ENCODE peak calls at places on chromosomes 7 and 10, in five cellular contexts. O is H9, S is dorsolateral prefrontal cortex, L is stomach, H is heart left ventricle. N is an unnamed sample.

GRCh38 chr10:116665541-116666125 is 44.9 kb downstream of the PNLIPRP2 start:
- DNase-seq in O (peak), S (no peak), L (no peak), H (no peak), N (no peak)

GRCh38 chr7:16743207-16743606 is 10.3 kb upstream of the TSPAN13 start:
- DNase-seq in O (no peak), S (no peak), L (no peak), H (no peak), N (no peak)

GRCh38 chr7:142776206-142776844 is 5.6 kb downstream of the PRSS2 start:
- DNase-seq in O (no peak), S (no peak), L (no peak), H (no peak), N (no peak)

GRCh38 chr7:113793171-113793570 is 125.6 kb downstream of the PPP1R3A start:
- DNase-seq in O (no peak), S (no peak), L (no peak), H (no peak), N (no peak)

GRCh38 chr7:115906690-115907089 is 123.9 kb downstream of the TFEC start:
- DNase-seq in O (no peak), S (no peak), L (no peak), H (no peak), N (no peak)

GRCh38 chr7:134920026-134920758 is 66.1 kb upstream of the AGBL3 start:
- DNase-seq in O (no peak), S (no peak), L (no peak), H (no peak), N (peak)

GRCh38 chr10:132210766-132211165 is 24.0 kb downstream of the DPYSL4 start:
- DNase-seq in O (no peak), S (no peak), L (no peak), H (no peak), N (no peak)

GRCh38 chr10:67779455-67780205 is 58.4 kb downstream of the DNAJC12 start:
- DNase-seq in O (peak), S (no peak), L (peak), H (peak), N (peak)

GRCh38 chr7:126718419-126718818 is 534.3 kb downstream of the GRM8 start:
- DNase-seq in O (no peak), S (no peak), L (no peak), H (no peak), N (no peak)

GRCh38 chr7:129923709-129924108 is 29.1 kb downstream of the UBE2H start:
- DNase-seq in O (no peak), S (no peak), L (no peak), H (no peak), N (no peak)

GRCh38 chr7:43639858-43640491 is 57.1 kb downstream of the STK17A start:
- DNase-seq in O (no peak), S (no peak), L (peak), H (peak), N (peak)

GRCh38 chr7:131836733-131837132 is 280.3 kb upstream of the PODXL start:
- DNase-seq in O (peak), S (no peak), L (no peak), H (no peak), N (no peak)

GRCh38 chr10:12113627-12114026 is 15.8 kb upstream of the SEC61A2 start:
- DNase-seq in O (no peak), S (no peak), L (no peak), H (no peak), N (no peak)

GRCh38 chr10:43333653-43334052 is 37.8 kb upstream of the FXYD4 start:
- DNase-seq in O (no peak), S (no peak), L (no peak), H (no peak), N (no peak)

GRCh38 chr7:130147710-130148325 is 57.4 kb downstream of the TMEM209 start:
- DNase-seq in O (no peak), S (no peak), L (no peak), H (no peak), N (no peak)

GRCh38 chr10:132538790-132539421 is 1.3 kb downstream of the INPP5A start:
- DNase-seq in O (no peak), S (no peak), L (no peak), H (peak), N (no peak)

GRCh38 chr10:47246409-47247189 is 53.4 kb upstream of the GDF10 start:
- DNase-seq in O (peak), S (no peak), L (no peak), H (no peak), N (no peak)

GRCh38 chr10:131571346-131571745 is 259.8 kb upstream of the TCERG1L start:
- DNase-seq in O (no peak), S (no peak), L (peak), H (no peak), N (no peak)

GRCh38 chr10:76049581-76050290 is 618.3 kb downstream of the LRMDA start:
- DNase-seq in O (no peak), S (no peak), L (no peak), H (no peak), N (no peak)

GRCh38 chr7:154879629-154880028 is 123.3 kb downstream of the PAXIP1 start:
- DNase-seq in O (no peak), S (no peak), L (peak), H (no peak), N (no peak)

GRCh38 chr7:17234398-17235021 is 63.9 kb upstream of the AHR start:
- DNase-seq in O (no peak), S (no peak), L (no peak), H (no peak), N (peak)

GRCh38 chr7:25625316-25625715 is 397.0 kb upstream of the NPVF start:
- DNase-seq in O (no peak), S (no peak), L (no peak), H (no peak), N (no peak)

GRCh38 chr7:16421333-16422099 is at the start of gene CRPPA:
- DNase-seq in O (peak), S (no peak), L (no peak), H (peak), N (peak)

GRCh38 chr7:75688200-75689136 is 50.3 kb downstream of the HIP1 start:
- DNase-seq in O (no peak), S (peak), L (no peak), H (peak), N (no peak)

GRCh38 chr10:76082956-76083355 is 651.5 kb downstream of the LRMDA start:
- DNase-seq in O (peak), S (no peak), L (no peak), H (no peak), N (no peak)

GRCh38 chr10:124952123-124952522 is 10.2 kb downstream of the ZRANB1 start:
- DNase-seq in O (no peak), S (no peak), L (no peak), H (no peak), N (no peak)

GRCh38 chr7:115546790-115547189 is 483.8 kb downstream of the TFEC start:
- DNase-seq in O (no peak), S (no peak), L (no peak), H (no peak), N (no peak)

GRCh38 chr7:101127460-101128039 is 646 bp downstream of the SERPINE1 start:
- DNase-seq in O (no peak), S (no peak), L (no peak), H (no peak), N (no peak)

GRCh38 chr7:31495653-31496052 is 18.2 kb upstream of the ITPRID1 start:
- DNase-seq in O (no peak), S (no peak), L (no peak), H (no peak), N (no peak)
- TF ChIP-seq CTCF in O (no peak), S (no peak), L (no peak), H (no peak), N (no peak)

GRCh38 chr10:99844433-99844955 is 62.1 kb downstream of the ABCC2 start:
- DNase-seq in O (no peak), S (no peak), L (no peak), H (no peak), N (no peak)

GRCh38 chr10:99843310-99843709 is 60.9 kb downstream of the ABCC2 start:
- DNase-seq in O (no peak), S (no peak), L (no peak), H (no peak), N (no peak)

GRCh38 chr10:99849525-99849924 is 67.1 kb downstream of the ABCC2 start:
- DNase-seq in O (no peak), S (no peak), L (no peak), H (no peak), N (no peak)

GRCh38 chr10:99849057-99849456 is 66.6 kb downstream of the ABCC2 start:
- DNase-seq in O (no peak), S (no peak), L (no peak), H (no peak), N (no peak)

DNA sequence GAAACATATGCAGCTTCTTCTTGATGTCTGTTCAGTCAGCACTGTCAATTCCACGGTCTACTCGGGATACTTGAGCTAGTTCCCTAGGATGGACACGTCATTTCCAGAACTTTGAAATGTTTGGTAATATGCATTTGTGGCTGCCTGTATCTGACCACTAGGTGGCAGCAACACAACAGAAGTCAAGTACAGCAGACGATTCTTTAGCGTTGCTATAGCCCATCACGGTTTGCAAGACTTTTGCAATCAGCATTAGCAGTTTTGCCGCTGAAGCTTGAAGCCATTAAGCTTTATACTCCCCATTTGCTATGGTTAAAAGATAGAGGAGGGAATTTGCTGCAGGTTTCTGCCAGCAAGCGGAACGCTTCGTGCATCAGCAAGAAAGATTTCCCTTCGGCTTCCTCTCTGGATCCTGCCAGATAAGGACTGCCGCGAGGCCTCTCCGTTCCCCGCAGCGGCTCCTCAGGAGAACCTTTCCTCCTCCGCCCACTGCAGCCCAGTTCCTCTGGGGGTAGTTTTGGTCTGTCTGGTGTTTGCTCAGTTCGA is 63.5 kb downstream of the ABCC2 start:
- DNase-seq in O (peak), S (no peak), L (peak), H (peak), N (peak)
- H3K27ac ChIP-seq in O (no peak), S (no peak), L (peak), H (no peak), N (no peak)

GRCh38 chr7:123847868-123848267 is 2.9 kb downstream of the HYAL4 start:
- DNase-seq in O (no peak), S (no peak), L (no peak), H (no peak), N (no peak)
- TF ChIP-seq CTCF in O (no peak), S (no peak), L (no peak), H (no peak), N (no peak)

GRCh38 chr10:70186090-70186489 is 15.8 kb upstream of the SAR1A start:
- DNase-seq in O (no peak), S (no peak), L (no peak), H (no peak), N (no peak)
- H3K27ac ChIP-seq in O (no peak), S (no peak), L (no peak), H (no peak), N (peak)

DNA sequence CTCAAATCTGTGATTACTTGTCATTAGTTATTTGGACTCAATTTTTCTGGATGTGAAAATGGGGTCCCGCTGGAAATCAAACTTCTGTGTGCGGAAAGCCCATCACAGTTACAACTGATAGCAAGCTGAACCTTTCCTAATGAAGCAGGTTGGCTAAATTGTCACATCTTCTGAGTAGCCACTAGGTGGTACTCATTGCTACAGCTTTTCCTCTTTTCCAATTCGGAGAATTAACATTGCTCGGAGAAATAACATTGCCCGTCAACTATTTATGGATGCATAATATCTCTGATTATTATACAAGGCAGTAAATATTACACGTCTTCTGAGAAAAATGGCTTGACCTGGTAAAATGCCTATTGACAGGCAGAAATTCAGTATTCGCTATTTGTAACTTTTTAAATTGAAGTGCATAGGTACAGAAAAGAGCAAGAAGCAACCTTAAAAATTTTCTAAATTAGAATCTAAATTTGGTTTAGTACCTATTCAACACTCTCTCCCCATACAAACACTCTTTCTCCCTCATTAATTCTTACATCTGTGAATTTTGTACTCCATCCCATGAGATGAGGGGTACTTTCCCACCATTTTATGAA is 17.3 kb upstream of the BLOC1S2 start:
- DNase-seq in O (no peak), S (no peak), L (no peak), H (no peak), N (peak)
- TF ChIP-seq CTCF in O (peak), S (peak), L (no peak), H (peak), N (peak)

DNA sequence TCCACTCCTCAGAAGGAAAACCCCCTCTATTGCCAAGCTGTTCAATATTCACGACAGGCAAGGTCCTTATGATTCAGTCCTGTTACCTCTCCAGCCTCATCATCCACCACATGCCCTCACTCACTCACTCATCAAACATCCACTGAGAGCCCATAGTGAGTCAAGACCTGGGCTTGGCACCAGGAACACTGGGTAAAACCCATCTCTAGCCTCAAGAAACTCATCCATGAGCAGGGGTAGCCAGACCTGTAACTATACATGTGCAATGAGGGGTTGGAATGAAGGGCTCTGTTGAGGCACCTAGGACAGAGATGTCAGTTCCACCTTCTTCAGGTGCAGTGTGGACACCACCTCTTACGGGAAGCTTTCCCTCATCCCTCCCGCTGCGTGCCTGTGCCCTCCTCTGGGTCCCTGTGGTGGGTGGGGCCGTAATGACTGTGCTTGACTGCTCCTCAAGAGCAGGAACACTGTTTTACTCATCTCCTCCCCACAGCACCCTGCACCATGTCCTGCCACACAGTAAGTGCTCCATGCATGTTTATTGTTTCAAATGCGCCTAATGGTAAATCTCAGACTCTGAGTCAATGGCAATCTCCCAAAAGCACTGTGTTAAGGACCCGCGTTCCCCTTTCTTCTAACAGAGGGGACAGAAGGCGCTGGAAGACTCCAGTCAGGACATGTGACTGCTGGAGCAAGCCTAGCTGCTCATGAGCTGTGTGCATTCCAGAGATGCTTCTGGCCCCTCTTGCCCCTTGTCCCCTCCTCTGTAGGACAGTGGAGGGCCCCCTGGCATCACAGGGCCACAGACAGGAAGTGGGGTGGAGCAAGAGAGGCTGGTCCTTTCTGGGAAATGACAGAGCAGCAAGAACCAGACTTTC is 95.4 kb downstream of the HIPK2 start:
- DNase-seq in O (no peak), S (no peak), L (no peak), H (no peak), N (no peak)
- H3K27ac ChIP-seq in O (no peak), S (peak), L (peak), H (peak), N (peak)

GRCh38 chr7:47357398-47357797 is 224.5 kb downstream of the TNS3 start:
- DNase-seq in O (no peak), S (no peak), L (no peak), H (no peak), N (no peak)
- TF ChIP-seq CTCF in O (no peak), S (no peak), L (no peak), H (no peak), N (no peak)

GRCh38 chr7:108660465-108660864 is 90.8 kb downstream of the DNAJB9 start:
- DNase-seq in O (no peak), S (no peak), L (no peak), H (no peak), N (no peak)

GRCh38 chr7:108662783-108663182 is 93.1 kb downstream of the DNAJB9 start:
- DNase-seq in O (no peak), S (no peak), L (no peak), H (no peak), N (no peak)

DNA sequence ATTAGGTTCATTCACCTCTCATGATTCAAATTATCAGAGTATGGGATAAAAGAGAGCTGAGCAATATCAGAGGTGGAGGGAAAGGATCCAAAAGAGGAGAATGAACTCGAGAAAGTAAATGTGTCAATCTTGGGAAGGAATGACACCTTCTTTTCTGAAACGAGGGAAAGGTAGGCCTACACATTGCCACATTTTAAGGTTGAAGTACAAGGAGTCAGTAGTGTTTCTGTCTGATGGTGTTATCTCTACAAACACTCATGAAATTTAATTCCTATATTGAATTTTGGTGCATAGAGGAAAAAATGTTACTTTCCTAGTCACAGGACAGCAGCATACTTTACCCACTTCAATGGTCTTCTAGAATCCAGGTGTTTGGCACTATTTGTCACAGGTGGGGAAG is 90.2 kb downstream of the DNAJB9 start:
- DNase-seq in O (no peak), S (no peak), L (no peak), H (no peak), N (no peak)
- H3K27ac ChIP-seq in O (no peak), S (no peak), L (no peak), H (no peak), N (no peak)

DNA sequence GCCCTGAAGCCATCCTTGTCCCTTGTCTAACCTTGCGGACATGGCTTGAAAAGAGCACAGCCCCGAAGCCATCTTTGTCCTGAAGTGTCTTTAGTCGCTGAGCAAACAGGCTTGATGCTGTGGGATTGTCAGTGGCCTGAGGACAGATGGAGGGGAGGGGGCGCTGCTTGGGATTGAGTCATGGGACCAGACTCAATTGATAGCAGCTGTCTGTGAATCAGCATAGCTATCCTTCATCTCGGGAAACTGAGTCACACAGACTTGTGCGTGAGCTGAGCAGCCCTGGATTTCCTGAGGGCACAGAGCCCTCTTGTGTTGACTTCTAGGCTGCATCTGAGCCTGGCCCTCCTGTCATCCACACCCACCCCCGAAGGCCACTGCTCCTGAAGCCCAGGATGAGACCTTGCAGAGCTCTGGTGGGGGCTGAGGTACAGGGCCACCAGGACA is 14.4 kb downstream of the MYO1G start:
- DNase-seq in O (peak), S (no peak), L (no peak), H (no peak), N (no peak)
- TF ChIP-seq CTCF in O (peak), S (no peak), L (no peak), H (no peak), N (peak)

DNA sequence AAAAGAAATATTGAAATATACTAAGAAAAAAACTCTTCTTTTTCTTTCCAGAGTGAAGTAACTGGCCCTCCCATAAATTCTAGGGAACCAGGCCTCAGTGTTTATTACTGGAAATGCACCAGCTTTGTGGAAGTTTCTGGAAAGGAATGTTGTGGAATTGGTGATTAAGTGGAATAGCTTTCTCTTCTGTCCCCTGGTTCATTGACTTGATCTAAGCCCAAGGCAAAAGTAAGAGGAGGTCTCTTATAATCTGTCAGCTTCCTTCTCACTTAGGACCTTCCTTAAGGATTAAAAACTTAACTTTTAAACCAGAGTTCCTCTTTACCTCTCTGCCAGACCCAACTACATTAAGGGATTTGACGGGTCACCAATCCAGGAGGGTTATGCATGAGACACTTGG is 266.2 kb downstream of the SLC25A13 start:
- DNase-seq in O (no peak), S (no peak), L (no peak), H (no peak), N (no peak)
- H3K27ac ChIP-seq in O (no peak), S (no peak), L (no peak), H (no peak), N (no peak)